ENCODE peak calls at places on chromosomes 2 and 18, in five cellular contexts. T is brain microvascular endothelial cell, R is mesendoderm, Q is iPS DF 6.9, P is left ventricle myocardium inferior. V is an unnamed sample.
A peak's percentile ranks its signal among the peaks of the same experiment; 100 is the strongest.

GRCh38 chr2:75710220-75710576 is 517 bp downstream of the GCFC2 start:
- DNase-seq in T (no peak), R (no peak), Q (no peak), P (no peak), V (no peak)

GRCh38 chr2:234026111-234026510 is 24.4 kb upstream of the SPP2 start:
- DNase-seq in T (peak; percentile 29), R (no peak), Q (no peak), P (no peak), V (no peak)

GRCh38 chr18:58005885-58006523 is 38.0 kb upstream of the NEDD4L start:
- DNase-seq in T (peak; percentile 9), R (no peak), Q (no peak), P (no peak), V (no peak)

GRCh38 chr2:219446101-219446504 is 11.5 kb downstream of the SPEG start:
- DNase-seq in T (no peak), R (peak; percentile 88), Q (no peak), P (no peak), V (peak; percentile 88)

GRCh38 chr2:120360307-120360855 is 14.4 kb downstream of the INHBB start:
- DNase-seq in T (peak; percentile 16), R (no peak), Q (no peak), P (no peak), V (no peak)

GRCh38 chr2:191922736-191923651 is 76.1 kb upstream of the CAVIN2 start:
- DNase-seq in T (no peak), R (no peak), Q (no peak), P (no peak), V (no peak)

GRCh38 chr2:217052856-217053577 is 193.2 kb upstream of the TNP1 start:
- DNase-seq in T (no peak), R (no peak), Q (no peak), P (no peak), V (no peak)

GRCh38 chr2:26669099-26669498 is 23.4 kb upstream of the KCNK3 start:
- DNase-seq in T (no peak), R (no peak), Q (no peak), P (no peak), V (no peak)

GRCh38 chr2:200596774-200597173 is 11.0 kb downstream of the AOX1 start:
- DNase-seq in T (no peak), R (no peak), Q (no peak), P (no peak), V (no peak)

GRCh38 chr2:158189526-158189925 is 87.8 kb downstream of the UPP2 start:
- DNase-seq in T (no peak), R (no peak), Q (no peak), P (no peak), V (no peak)

GRCh38 chr2:68860111-68860510 is 11.1 kb downstream of the BMP10 start:
- DNase-seq in T (no peak), R (no peak), Q (no peak), P (no peak), V (no peak)

GRCh38 chr18:59218018-59218417 is 1.9 kb upstream of the GRP start:
- DNase-seq in T (no peak), R (no peak), Q (no peak), P (no peak), V (no peak)

GRCh38 chr2:241314181-241314932 is 1.1 kb downstream of the HDLBP start:
- DNase-seq in T (peak; percentile 34), R (peak; percentile 84), Q (no peak), P (no peak), V (no peak)

GRCh38 chr2:6909431-6910385 is 7.5 kb upstream of the RNF144A start:
- DNase-seq in T (peak; percentile 20), R (no peak), Q (no peak), P (no peak), V (no peak)

GRCh38 chr18:69787825-69788547 is 159.7 kb downstream of the CD226 start:
- DNase-seq in T (peak; percentile 27), R (peak; percentile 52), Q (no peak), P (no peak), V (no peak)

GRCh38 chr2:202989749-202990148 is 24.9 kb upstream of the NBEAL1 start:
- DNase-seq in T (no peak), R (no peak), Q (no peak), P (no peak), V (no peak)

GRCh38 chr2:216004408-216005283 is 8.7 kb downstream of the MREG start:
- DNase-seq in T (no peak), R (no peak), Q (no peak), P (no peak), V (no peak)

GRCh38 chr2:44766220-44766619 is 175.3 kb upstream of the SIX3 start:
- DNase-seq in T (no peak), R (no peak), Q (no peak), P (no peak), V (no peak)

GRCh38 chr2:62296034-62296832 is 100.3 kb downstream of the B3GNT2 start:
- DNase-seq in T (no peak), R (no peak), Q (no peak), P (no peak), V (no peak)

GRCh38 chr2:160606336-160606735 is 112.7 kb upstream of the RBMS1 start:
- DNase-seq in T (no peak), R (no peak), Q (no peak), P (no peak), V (no peak)

GRCh38 chr18:31555971-31556747 is 35.5 kb upstream of the TTR start:
- DNase-seq in T (peak; percentile 71), R (peak; percentile 71), Q (peak; percentile 29), P (no peak), V (peak; percentile 40)

GRCh38 chr18:10015288-10015701 is 101.5 kb downstream of the VAPA start:
- DNase-seq in T (peak; percentile 51), R (no peak), Q (no peak), P (no peak), V (no peak)

GRCh38 chr2:11949732-11950503 is 203.5 kb downstream of the LPIN1 start:
- DNase-seq in T (peak; percentile 9), R (peak; percentile 9), Q (no peak), P (no peak), V (no peak)

GRCh38 chr2:204004912-204005311 is 68.3 kb downstream of the ICOS start:
- DNase-seq in T (no peak), R (no peak), Q (no peak), P (no peak), V (no peak)

GRCh38 chr2:74430502-74430901 is 9.0 kb downstream of the WDR54 start:
- DNase-seq in T (no peak), R (no peak), Q (no peak), P (no peak), V (no peak)

GRCh38 chr2:74428675-74429074 is 7.1 kb downstream of the WDR54 start:
- DNase-seq in T (no peak), R (no peak), Q (no peak), P (no peak), V (peak; percentile 13)

GRCh38 chr2:74426181-74426758 is 4.7 kb downstream of the WDR54 start:
- DNase-seq in T (no peak), R (peak; percentile 87), Q (no peak), P (no peak), V (peak; percentile 49)

GRCh38 chr2:74427551-74427950 is 6.0 kb downstream of the WDR54 start:
- DNase-seq in T (no peak), R (peak; percentile 72), Q (no peak), P (no peak), V (peak; percentile 26)

DNA sequence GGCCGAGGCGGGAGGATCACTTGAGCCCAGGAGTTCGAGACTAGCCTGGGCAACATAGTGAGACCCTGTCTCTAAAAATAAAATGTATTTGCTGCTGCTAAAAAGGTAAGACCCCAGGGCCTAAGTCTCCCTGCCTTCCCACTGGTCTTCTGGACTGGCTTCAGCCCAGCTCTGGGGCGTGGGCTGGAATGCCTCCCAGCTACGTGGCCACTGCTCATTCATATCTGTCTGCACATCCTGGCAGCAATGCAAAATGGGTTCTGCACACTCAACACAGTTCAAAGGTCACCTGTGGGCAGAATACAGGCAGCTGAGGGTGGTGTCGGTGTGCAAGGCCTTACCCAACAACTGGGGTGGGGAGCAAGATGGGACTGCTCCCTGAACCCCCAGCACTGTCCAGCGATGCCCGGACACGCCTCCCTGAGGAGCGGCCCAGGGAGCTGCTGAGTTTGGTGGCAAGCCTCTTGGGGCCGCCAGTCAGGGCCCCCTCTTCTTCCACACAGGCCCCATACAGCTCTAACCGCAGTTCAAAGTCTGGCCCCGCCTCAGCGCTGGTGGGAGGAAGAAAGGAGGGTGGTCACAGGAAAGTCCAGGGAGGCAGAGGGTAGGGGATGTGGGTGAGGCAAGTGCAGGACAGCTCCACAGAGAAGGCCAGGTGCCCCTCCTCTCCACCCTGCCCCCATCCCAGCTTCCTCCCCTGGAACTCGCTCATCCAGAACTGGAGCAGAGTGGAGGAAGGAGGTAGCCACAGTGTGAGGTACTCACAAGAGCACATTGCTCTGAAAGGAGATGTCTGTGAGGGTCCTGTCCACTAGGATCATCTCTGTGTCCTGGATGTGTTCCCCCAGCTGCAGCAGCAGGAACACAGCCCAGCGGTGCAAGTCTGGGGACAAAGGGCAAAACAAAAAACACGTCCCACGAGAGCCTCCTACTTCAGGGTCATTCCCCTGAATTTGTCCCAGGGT is 8.2 kb downstream of the WDR54 start:
- DNase-seq in T (no peak), R (no peak), Q (no peak), P (no peak), V (no peak)
- H3K36me3 ChIP-seq in T (peaks cover 37% of the 10 kb centered on the region), R (peaks cover 12% of the 10 kb centered on the region), Q (peaks cover 36% of the 10 kb centered on the region), P (peaks cover 75% of the 10 kb centered on the region), V (peaks cover 49% of the 10 kb centered on the region)

GRCh38 chr2:84944257-84944909 is 26.6 kb upstream of the KCMF1 start:
- DNase-seq in T (no peak), R (peak; percentile 58), Q (no peak), P (no peak), V (no peak)
- H3K4me3 ChIP-seq in T (no peak overlapping the region), R (no peak overlapping the region), Q (no peak overlapping the region), P (no peak overlapping the region), V (no peak overlapping the region)

DNA sequence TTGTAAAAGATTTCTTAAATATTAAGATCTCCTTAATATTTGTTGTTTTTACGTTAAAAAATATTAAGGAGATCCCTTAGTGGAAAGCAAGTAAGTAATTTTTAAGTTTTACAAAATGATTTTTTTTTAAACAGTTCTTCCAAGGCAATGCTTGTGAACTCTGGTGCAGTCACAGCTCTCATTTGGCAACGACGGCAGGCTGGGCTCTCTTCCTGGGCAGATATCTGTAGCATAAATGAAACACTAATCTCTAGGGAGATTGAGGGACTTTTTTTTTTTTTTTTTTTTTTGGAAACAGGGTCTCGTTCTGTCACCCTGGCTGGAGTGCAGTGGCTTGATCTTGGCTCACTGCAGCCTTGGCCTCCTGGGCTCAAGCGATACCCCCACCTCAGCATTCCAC is 38.5 kb downstream of the GORASP2 start:
- DNase-seq in T (no peak), R (no peak), Q (no peak), P (no peak), V (no peak)
- H3K36me3 ChIP-seq in T (peaks cover 58% of the 10 kb centered on the region), R (peaks cover 10% of the 10 kb centered on the region), Q (peaks cover 18% of the 10 kb centered on the region), P (peaks cover 46% of the 10 kb centered on the region), V (peaks cover 20% of the 10 kb centered on the region)

GRCh38 chr2:9392895-9393757 is 30.2 kb downstream of the ITGB1BP1 start:
- DNase-seq in T (peak; percentile 43), R (peak; percentile 44), Q (no peak), P (no peak), V (peak; percentile 83)

GRCh38 chr2:9390991-9391390 is 32.3 kb downstream of the ITGB1BP1 start:
- DNase-seq in T (no peak), R (no peak), Q (no peak), P (no peak), V (no peak)

GRCh38 chr2:9390151-9390850 is 33.0 kb downstream of the ITGB1BP1 start:
- DNase-seq in T (no peak), R (no peak), Q (no peak), P (no peak), V (no peak)

GRCh38 chr2:9394816-9395215 is 28.5 kb downstream of the ITGB1BP1 start:
- DNase-seq in T (no peak), R (no peak), Q (no peak), P (no peak), V (no peak)

GRCh38 chr2:9391961-9392695 is 31.2 kb downstream of the ITGB1BP1 start:
- DNase-seq in T (no peak), R (no peak), Q (no peak), P (no peak), V (no peak)
- H3K4me3 ChIP-seq in T (no peak overlapping the region), R (no peak overlapping the region), Q (no peak overlapping the region), P (no peak overlapping the region), V (no peak overlapping the region)